ENCODE peak calls at places on chromosomes 13 and 19, in eight cellular contexts. One of them, this sample, is unnamed.

GRCh38 chr13:30165791-30166190 is 141.6 kb downstream of the KATNAL1 start:
- DNase-seq in IMR-90: no peak
- DNase-seq in BE2C: no peak
- DNase-seq in dorsolateral prefrontal cortex: no peak
- DNase-seq in AG09309: peak; percentile 29
- DNase-seq in transverse colon: no peak
- DNase-seq in SK-N-SH: no peak
- DNase-seq in fibroblast of lung: no peak
- DNase-seq in this sample: no peak

GRCh38 chr19:42553292-42554045 is 25.2 kb upstream of the CEACAM1 start:
- DNase-seq in fibroblast of lung: peak; percentile 53
- DNase-seq in transverse colon: no peak
- DNase-seq in AG09309: peak; percentile 67
- DNase-seq in BE2C: no peak
- DNase-seq in IMR-90: peak; percentile 67
- DNase-seq in dorsolateral prefrontal cortex: no peak
- DNase-seq in SK-N-SH: no peak
- DNase-seq in this sample: no peak

GRCh38 chr13:31485651-31486051 is 253.7 kb upstream of the RXFP2 start:
- DNase-seq in dorsolateral prefrontal cortex: no peak
- DNase-seq in transverse colon: no peak
- DNase-seq in AG09309: no peak
- DNase-seq in SK-N-SH: peak; percentile 23
- DNase-seq in IMR-90: no peak
- DNase-seq in BE2C: no peak
- DNase-seq in fibroblast of lung: peak; percentile 20
- DNase-seq in this sample: peak; percentile 43

GRCh38 chr13:37492741-37493514 is 105.6 kb downstream of the POSTN start:
- DNase-seq in AG09309: peak; percentile 88
- DNase-seq in dorsolateral prefrontal cortex: no peak
- DNase-seq in SK-N-SH: no peak
- DNase-seq in fibroblast of lung: peak; percentile 40
- DNase-seq in transverse colon: no peak
- DNase-seq in IMR-90: peak; percentile 90
- DNase-seq in BE2C: no peak
- DNase-seq in this sample: no peak

GRCh38 chr19:41541990-41542584 is 33.9 kb upstream of the CEACAM21 start:
- DNase-seq in transverse colon: peak; percentile 74
- DNase-seq in AG09309: no peak
- DNase-seq in BE2C: peak; percentile 63
- DNase-seq in dorsolateral prefrontal cortex: no peak
- DNase-seq in IMR-90: peak; percentile 4
- DNase-seq in fibroblast of lung: peak; percentile 21
- DNase-seq in SK-N-SH: peak; percentile 34
- DNase-seq in this sample: no peak

GRCh38 chr13:102848956-102849355 is 3.1 kb downstream of the ERCC5 start:
- DNase-seq in BE2C: no peak
- DNase-seq in IMR-90: no peak
- DNase-seq in SK-N-SH: no peak
- DNase-seq in transverse colon: no peak
- DNase-seq in AG09309: no peak
- DNase-seq in fibroblast of lung: no peak
- DNase-seq in dorsolateral prefrontal cortex: no peak
- DNase-seq in this sample: no peak

GRCh38 chr13:98123176-98123575 is 19.7 kb upstream of the FARP1 start:
- DNase-seq in SK-N-SH: no peak
- DNase-seq in dorsolateral prefrontal cortex: no peak
- DNase-seq in IMR-90: no peak
- DNase-seq in AG09309: no peak
- DNase-seq in transverse colon: no peak
- DNase-seq in fibroblast of lung: no peak
- DNase-seq in BE2C: no peak
- DNase-seq in this sample: no peak

GRCh38 chr13:109333893-109334651 is 452.3 kb downstream of the IRS2 start:
- DNase-seq in transverse colon: no peak
- DNase-seq in SK-N-SH: peak; percentile 64
- DNase-seq in fibroblast of lung: no peak
- DNase-seq in dorsolateral prefrontal cortex: no peak
- DNase-seq in IMR-90: no peak
- DNase-seq in BE2C: peak; percentile 43
- DNase-seq in AG09309: no peak
- DNase-seq in this sample: no peak

GRCh38 chr13:41284512-41285288 is 21.3 kb upstream of the MTRF1 start:
- DNase-seq in SK-N-SH: no peak
- DNase-seq in transverse colon: no peak
- DNase-seq in IMR-90: peak; percentile 88
- DNase-seq in AG09309: peak; percentile 79
- DNase-seq in BE2C: no peak
- DNase-seq in fibroblast of lung: peak; percentile 48
- DNase-seq in dorsolateral prefrontal cortex: no peak
- DNase-seq in this sample: no peak

GRCh38 chr19:55304279-55304978 is 20.6 kb downstream of the BRSK1 start:
- DNase-seq in fibroblast of lung: peak; percentile 24
- DNase-seq in IMR-90: no peak
- DNase-seq in AG09309: no peak
- DNase-seq in dorsolateral prefrontal cortex: no peak
- DNase-seq in BE2C: peak; percentile 74
- DNase-seq in transverse colon: peak; percentile 39
- DNase-seq in SK-N-SH: peak; percentile 74
- DNase-seq in this sample: peak; percentile 44

GRCh38 chr13:71499944-71500514 is 367.0 kb downstream of the DACH1 start:
- DNase-seq in dorsolateral prefrontal cortex: no peak
- DNase-seq in IMR-90: no peak
- DNase-seq in transverse colon: no peak
- DNase-seq in fibroblast of lung: no peak
- DNase-seq in BE2C: no peak
- DNase-seq in AG09309: no peak
- DNase-seq in SK-N-SH: no peak
- DNase-seq in this sample: no peak

GRCh38 chr13:111204438-111205177 is 89.5 kb downstream of the ARHGEF7 start:
- DNase-seq in dorsolateral prefrontal cortex: no peak
- DNase-seq in IMR-90: peak; percentile 84
- DNase-seq in SK-N-SH: peak; percentile 57
- DNase-seq in fibroblast of lung: peak; percentile 86
- DNase-seq in transverse colon: no peak
- DNase-seq in BE2C: no peak
- DNase-seq in AG09309: peak; percentile 56
- DNase-seq in this sample: peak; percentile 85

GRCh38 chr19:52910648-52911047 is 12.6 kb downstream of the ZNF888 start:
- DNase-seq in fibroblast of lung: no peak
- DNase-seq in dorsolateral prefrontal cortex: no peak
- DNase-seq in SK-N-SH: no peak
- DNase-seq in transverse colon: no peak
- DNase-seq in IMR-90: no peak
- DNase-seq in BE2C: no peak
- DNase-seq in AG09309: no peak
- DNase-seq in this sample: no peak

GRCh38 chr13:99865420-99865930 is 106.1 kb downstream of the ZIC5 start:
- DNase-seq in transverse colon: no peak
- DNase-seq in BE2C: no peak
- DNase-seq in fibroblast of lung: no peak
- DNase-seq in SK-N-SH: no peak
- DNase-seq in dorsolateral prefrontal cortex: no peak
- DNase-seq in IMR-90: no peak
- DNase-seq in AG09309: no peak
- DNase-seq in this sample: no peak

GRCh38 chr19:50573741-50574461 is 5.7 kb upstream of the LRRC4B start:
- DNase-seq in dorsolateral prefrontal cortex: no peak
- DNase-seq in fibroblast of lung: no peak
- DNase-seq in BE2C: no peak
- DNase-seq in transverse colon: no peak
- DNase-seq in SK-N-SH: no peak
- DNase-seq in IMR-90: no peak
- DNase-seq in AG09309: no peak
- DNase-seq in this sample: no peak

GRCh38 chr13:73844986-73845385 is 289.2 kb downstream of the KLF12 start:
- DNase-seq in fibroblast of lung: peak; percentile 87
- DNase-seq in AG09309: no peak
- DNase-seq in IMR-90: peak; percentile 67
- DNase-seq in BE2C: no peak
- DNase-seq in dorsolateral prefrontal cortex: no peak
- DNase-seq in transverse colon: no peak
- DNase-seq in SK-N-SH: no peak
- DNase-seq in this sample: no peak

GRCh38 chr13:74886496-74886895 is 595.5 kb downstream of the TBC1D4 start:
- DNase-seq in dorsolateral prefrontal cortex: no peak
- DNase-seq in BE2C: no peak
- DNase-seq in SK-N-SH: no peak
- DNase-seq in AG09309: no peak
- DNase-seq in IMR-90: peak; percentile 2
- DNase-seq in transverse colon: no peak
- DNase-seq in fibroblast of lung: peak; percentile 71
- DNase-seq in this sample: no peak

GRCh38 chr19:2127758-2128157 is 23.6 kb downstream of the AP3D1 start:
- DNase-seq in fibroblast of lung: no peak
- DNase-seq in dorsolateral prefrontal cortex: no peak
- DNase-seq in transverse colon: no peak
- DNase-seq in BE2C: no peak
- DNase-seq in IMR-90: no peak
- DNase-seq in SK-N-SH: no peak
- DNase-seq in AG09309: no peak
- DNase-seq in this sample: no peak

GRCh38 chr19:10431254-10431942 is 11.1 kb downstream of the PDE4A start:
- DNase-seq in BE2C: no peak
- DNase-seq in dorsolateral prefrontal cortex: no peak
- DNase-seq in SK-N-SH: peak; percentile 46
- DNase-seq in fibroblast of lung: no peak
- DNase-seq in transverse colon: peak; percentile 61
- DNase-seq in AG09309: no peak
- DNase-seq in IMR-90: no peak
- DNase-seq in this sample: no peak

GRCh38 chr13:103883152-103883551 is 816.9 kb upstream of the SLC10A2 start:
- DNase-seq in SK-N-SH: peak; percentile 56
- DNase-seq in fibroblast of lung: peak; percentile 96
- DNase-seq in transverse colon: peak; percentile 50
- DNase-seq in IMR-90: peak; percentile 95
- DNase-seq in AG09309: peak; percentile 46
- DNase-seq in BE2C: peak; percentile 93
- DNase-seq in dorsolateral prefrontal cortex: peak; percentile 90
- DNase-seq in this sample: peak; percentile 94

DNA sequence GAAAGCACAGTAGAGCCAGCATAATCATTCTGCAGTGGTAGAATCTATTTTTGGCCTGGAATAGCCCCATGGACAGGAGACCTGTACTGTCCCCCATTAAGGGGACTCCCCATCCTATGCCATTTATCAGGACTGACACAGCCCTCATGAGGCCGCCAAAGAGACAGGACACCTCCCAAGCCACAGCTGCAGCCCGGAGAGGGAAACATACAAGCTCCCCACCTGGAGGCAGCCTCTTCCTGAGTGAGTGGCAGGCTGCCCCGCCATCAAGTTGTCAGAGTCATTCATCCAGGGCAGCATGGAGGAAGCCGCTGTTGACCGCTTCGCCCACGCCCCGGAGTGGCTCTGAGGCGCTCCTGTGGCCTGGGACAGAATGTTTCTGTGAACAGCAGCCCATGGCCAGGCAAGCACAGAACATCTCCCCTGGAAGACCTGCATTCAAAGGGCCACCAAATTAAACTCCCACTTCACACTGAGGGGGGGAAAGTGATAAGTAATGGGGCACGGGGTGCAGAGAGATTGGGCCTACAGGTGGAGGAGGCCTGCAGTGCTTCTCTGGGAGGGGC is 111.3 kb downstream of the ZDHHC20 start:
- DNase-seq in SK-N-SH: no peak
- DNase-seq in transverse colon: no peak
- DNase-seq in fibroblast of lung: no peak
- DNase-seq in AG09309: no peak
- DNase-seq in dorsolateral prefrontal cortex: no peak
- DNase-seq in IMR-90: no peak
- DNase-seq in BE2C: no peak
- DNase-seq in this sample: no peak
- TF ChIP-seq CTCF in SK-N-SH: no peak
- TF ChIP-seq CTCF in transverse colon: no peak
- TF ChIP-seq CTCF in fibroblast of lung: no peak
- TF ChIP-seq CTCF in AG09309: no peak
- TF ChIP-seq CTCF in dorsolateral prefrontal cortex: no peak
- TF ChIP-seq CTCF in IMR-90: no peak
- TF ChIP-seq CTCF in BE2C: no peak
- TF ChIP-seq CTCF in this sample: no peak

GRCh38 chr19:916645-917322 is 349 bp upstream of the KISS1R start:
- DNase-seq in fibroblast of lung: no peak
- DNase-seq in AG09309: no peak
- DNase-seq in transverse colon: no peak
- DNase-seq in BE2C: no peak
- DNase-seq in SK-N-SH: peak; percentile 71
- DNase-seq in dorsolateral prefrontal cortex: no peak
- DNase-seq in IMR-90: no peak
- DNase-seq in this sample: peak; percentile 74
- H3K4me3 ChIP-seq in fibroblast of lung: no peak overlapping the region
- H3K4me3 ChIP-seq in AG09309: no peak overlapping the region
- H3K4me3 ChIP-seq in transverse colon: no peak overlapping the region
- H3K4me3 ChIP-seq in BE2C: no peak overlapping the region
- H3K4me3 ChIP-seq in SK-N-SH: peak overlapping the region; percentile 34
- H3K4me3 ChIP-seq in dorsolateral prefrontal cortex: peak overlapping the region; percentile 2
- H3K4me3 ChIP-seq in IMR-90: no peak overlapping the region
- H3K4me3 ChIP-seq in this sample: no peak overlapping the region

GRCh38 chr13:113080901-113081521 is 24.6 kb upstream of the F7 start:
- DNase-seq in BE2C: peak; percentile 70
- DNase-seq in SK-N-SH: no peak
- DNase-seq in AG09309: no peak
- DNase-seq in transverse colon: no peak
- DNase-seq in IMR-90: no peak
- DNase-seq in dorsolateral prefrontal cortex: no peak
- DNase-seq in fibroblast of lung: no peak
- DNase-seq in this sample: no peak
- TF ChIP-seq CTCF in BE2C: no peak
- TF ChIP-seq CTCF in SK-N-SH: no peak
- TF ChIP-seq CTCF in AG09309: no peak
- TF ChIP-seq CTCF in transverse colon: no peak
- TF ChIP-seq CTCF in IMR-90: no peak
- TF ChIP-seq CTCF in dorsolateral prefrontal cortex: no peak
- TF ChIP-seq CTCF in fibroblast of lung: no peak
- TF ChIP-seq CTCF in this sample: no peak

GRCh38 chr19:17557461-17557860 is 2.0 kb downstream of the COLGALT1 start:
- DNase-seq in fibroblast of lung: no peak
- DNase-seq in SK-N-SH: no peak
- DNase-seq in AG09309: no peak
- DNase-seq in transverse colon: no peak
- DNase-seq in dorsolateral prefrontal cortex: no peak
- DNase-seq in IMR-90: no peak
- DNase-seq in BE2C: no peak
- DNase-seq in this sample: no peak

GRCh38 chr19:17554968-17555479 is 425 bp upstream of the COLGALT1 start:
- DNase-seq in fibroblast of lung: no peak
- DNase-seq in transverse colon: no peak
- DNase-seq in SK-N-SH: no peak
- DNase-seq in IMR-90: no peak
- DNase-seq in AG09309: no peak
- DNase-seq in BE2C: no peak
- DNase-seq in dorsolateral prefrontal cortex: no peak
- DNase-seq in this sample: no peak

GRCh38 chr19:17555480-17555928 is at the start of gene COLGALT1:
- DNase-seq in dorsolateral prefrontal cortex: peak; percentile 99
- DNase-seq in fibroblast of lung: peak; percentile 96
- DNase-seq in transverse colon: peak; percentile 100
- DNase-seq in SK-N-SH: peak; percentile 99
- DNase-seq in AG09309: peak; percentile 73
- DNase-seq in IMR-90: peak; percentile 94
- DNase-seq in BE2C: peak; percentile 98
- DNase-seq in this sample: peak; percentile 100

GRCh38 chr19:17555929-17556813 is 722 bp downstream of the COLGALT1 start:
- DNase-seq in BE2C: peak; percentile 66
- DNase-seq in dorsolateral prefrontal cortex: no peak
- DNase-seq in IMR-90: peak; percentile 44
- DNase-seq in SK-N-SH: peak; percentile 74
- DNase-seq in fibroblast of lung: peak; percentile 75
- DNase-seq in transverse colon: peak; percentile 81
- DNase-seq in AG09309: no peak
- DNase-seq in this sample: peak; percentile 68

GRCh38 chr19:17556995-17557394 is 1.5 kb downstream of the COLGALT1 start:
- DNase-seq in IMR-90: no peak
- DNase-seq in dorsolateral prefrontal cortex: no peak
- DNase-seq in BE2C: no peak
- DNase-seq in SK-N-SH: no peak
- DNase-seq in fibroblast of lung: no peak
- DNase-seq in AG09309: no peak
- DNase-seq in transverse colon: no peak
- DNase-seq in this sample: no peak
- H3K4me3 ChIP-seq in IMR-90: no peak overlapping the region
- H3K4me3 ChIP-seq in dorsolateral prefrontal cortex: peak overlapping the region; percentile 89
- H3K4me3 ChIP-seq in BE2C: peak overlapping the region; percentile 86
- H3K4me3 ChIP-seq in SK-N-SH: no peak overlapping the region
- H3K4me3 ChIP-seq in fibroblast of lung: peak overlapping the region; percentile 83
- H3K4me3 ChIP-seq in AG09309: peak overlapping the region; percentile 89
- H3K4me3 ChIP-seq in transverse colon: peak overlapping the region; percentile 94
- H3K4me3 ChIP-seq in this sample: no peak overlapping the region